ENCODE peak calls at places on chromosomes 4 and X, in eight cellular contexts. L is CD4-positive, alpha-beta T cell; I is kidney epithelial cell; O is pons; V is fibroblast of mammary gland; Z is progenitor cell of endocrine pancreas; X is fibroblast of pulmonary artery; S is endothelial cell of umbilical vein. D is an unnamed sample.

GRCh38 chrX:153551135-153551534 is 33.7 kb downstream of the ATP2B3 start:
- DNase-seq in L (no peak), I (no peak), O (no peak), V (peak; percentile 55), Z (no peak), X (peak; percentile 29), S (no peak), D (no peak)

GRCh38 chr4:159549092-159549491 is 446.2 kb downstream of the RAPGEF2 start:
- DNase-seq in L (no peak), I (no peak), O (no peak), V (peak; percentile 44), Z (no peak), X (no peak), S (no peak), D (no peak)

GRCh38 chr4:34417160-34417559 is 1827.2 kb downstream of the ARAP2 start:
- DNase-seq in L (no peak), I (no peak), O (no peak), V (peak; percentile 17), Z (no peak), X (no peak), S (no peak), D (no peak)

GRCh38 chrX:13064599-13065143 is 20.3 kb upstream of the FAM9C start:
- DNase-seq in L (no peak), I (no peak), O (peak; percentile 11), V (peak; percentile 94), Z (no peak), X (peak; percentile 77), S (no peak), D (no peak)

GRCh38 chrX:65874110-65874509 is 165.8 kb downstream of the VSIG4 start:
- DNase-seq in L (no peak), I (no peak), O (no peak), V (no peak), Z (no peak), X (no peak), S (no peak), D (no peak)

GRCh38 chrX:79138658-79139241 is 5.7 kb upstream of the GPR174 start:
- DNase-seq in L (no peak), I (no peak), O (no peak), V (no peak), Z (no peak), X (no peak), S (no peak), D (no peak)

GRCh38 chrX:65668362-65669310 is 1.2 kb downstream of the MSN start:
- DNase-seq in L (peak; percentile 45), I (no peak), O (peak; percentile 55), V (peak; percentile 81), Z (no peak), X (peak; percentile 83), S (peak; percentile 69), D (no peak)

GRCh38 chr4:21469438-21470032 is 479.0 kb downstream of the KCNIP4 start:
- DNase-seq in L (no peak), I (no peak), O (peak; percentile 29), V (peak; percentile 30), Z (no peak), X (peak; percentile 37), S (peak; percentile 40), D (no peak)

GRCh38 chrX:119118780-119119395 is 8.7 kb downstream of the KIAA1210 start:
- DNase-seq in L (peak; percentile 20), I (no peak), O (peak; percentile 37), V (peak; percentile 60), Z (peak; percentile 29), X (peak; percentile 60), S (peak; percentile 60), D (peak; percentile 11)

GRCh38 chr4:15690020-15690809 is 8.6 kb downstream of the FAM200B start:
- DNase-seq in L (no peak), I (peak; percentile 88), O (no peak), V (peak; percentile 81), Z (no peak), X (peak; percentile 97), S (peak; percentile 68), D (no peak)

GRCh38 chr4:106495498-106495897 is 126.9 kb upstream of the GIMD1 start:
- DNase-seq in L (no peak), I (no peak), O (no peak), V (peak; percentile 89), Z (no peak), X (peak; percentile 18), S (no peak), D (no peak)

GRCh38 chr4:189176002-189176401 is 764.7 kb upstream of the FRG1 start:
- DNase-seq in L (no peak), I (no peak), O (no peak), V (no peak), Z (no peak), X (no peak), S (no peak), D (no peak)

GRCh38 chrX:148611993-148612392 is 111.6 kb downstream of the AFF2 start:
- DNase-seq in L (no peak), I (no peak), O (no peak), V (no peak), Z (no peak), X (no peak), S (no peak), D (no peak)

GRCh38 chrX:105191878-105192277 is 28.6 kb downstream of the TEX13A start:
- DNase-seq in L (no peak), I (no peak), O (no peak), V (peak; percentile 23), Z (no peak), X (peak; percentile 10), S (peak; percentile 1), D (no peak)

GRCh38 chr4:189088783-189089182 is 851.9 kb upstream of the FRG1 start:
- DNase-seq in L (no peak), I (no peak), O (no peak), V (no peak), Z (no peak), X (no peak), S (no peak), D (no peak)

GRCh38 chr4:18538121-18538520 is 516.6 kb upstream of the LCORL start:
- DNase-seq in L (no peak), I (no peak), O (no peak), V (no peak), Z (no peak), X (no peak), S (no peak), D (no peak)

GRCh38 chr4:6576512-6576911 is 1.5 kb downstream of the MAN2B2 start:
- DNase-seq in L (no peak), I (no peak), O (no peak), V (no peak), Z (no peak), X (no peak), S (no peak), D (no peak)

GRCh38 chr4:29046166-29046565 is 1674.0 kb upstream of the PCDH7 start:
- DNase-seq in L (no peak), I (no peak), O (peak; percentile 80), V (peak; percentile 57), Z (no peak), X (peak; percentile 58), S (no peak), D (no peak)

GRCh38 chr4:10204401-10205058 is 87.9 kb upstream of the WDR1 start:
- DNase-seq in L (no peak), I (no peak), O (peak; percentile 0), V (peak; percentile 29), Z (no peak), X (peak; percentile 33), S (no peak), D (no peak)

GRCh38 chrX:100615015-100615414 is 21.6 kb downstream of the TSPAN6 start:
- DNase-seq in L (no peak), I (no peak), O (no peak), V (peak; percentile 75), Z (no peak), X (peak; percentile 78), S (peak; percentile 74), D (no peak)

GRCh38 chr4:4761128-4761991 is 98.1 kb upstream of the MSX1 start:
- DNase-seq in L (no peak), I (no peak), O (peak; percentile 85), V (peak; percentile 4), Z (no peak), X (no peak), S (no peak), D (no peak)

GRCh38 chr4:25509656-25510055 is 132.6 kb downstream of the ANAPC4 start:
- DNase-seq in L (no peak), I (no peak), O (no peak), V (peak; percentile 15), Z (no peak), X (no peak), S (no peak), D (no peak)

GRCh38 chr4:79025170-79025569 is 85.9 kb upstream of the PAQR3 start:
- DNase-seq in L (no peak), I (no peak), O (no peak), V (no peak), Z (no peak), X (no peak), S (no peak), D (no peak)

GRCh38 chr4:122167369-122167768 is 15.2 kb downstream of the BLTP1 start:
- DNase-seq in L (no peak), I (no peak), O (no peak), V (no peak), Z (no peak), X (no peak), S (no peak), D (no peak)

GRCh38 chr4:80005863-80006262 is 67.2 kb downstream of the ANTXR2 start:
- DNase-seq in L (no peak), I (no peak), O (no peak), V (no peak), Z (no peak), X (peak; percentile 29), S (peak; percentile 38), D (no peak)

GRCh38 chr4:6640292-6641163 is at the start of gene MRFAP1:
- DNase-seq in L (peak; percentile 93), I (peak; percentile 69), O (peak; percentile 89), V (peak; percentile 92), Z (peak; percentile 85), X (peak; percentile 96), S (peak; percentile 96), D (peak; percentile 65)

GRCh38 chrX:19342331-19342906 is 1.3 kb upstream of the PDHA1 start:
- DNase-seq in L (no peak), I (no peak), O (peak; percentile 23), V (no peak), Z (no peak), X (no peak), S (no peak), D (no peak)

GRCh38 chrX:10239611-10240064 is 82.9 kb downstream of the CLCN4 start:
- DNase-seq in L (no peak), I (no peak), O (no peak), V (peak; percentile 83), Z (no peak), X (no peak), S (no peak), D (no peak)

GRCh38 chrX:54029543-54030143 is 14.6 kb downstream of the PHF8 start:
- DNase-seq in L (no peak), I (no peak), O (no peak), V (no peak), Z (no peak), X (no peak), S (no peak), D (no peak)

GRCh38 chrX:45145492-45146215 is 55.0 kb downstream of the DIPK2B start:
- DNase-seq in L (no peak), I (no peak), O (no peak), V (no peak), Z (no peak), X (no peak), S (no peak), D (no peak)

GRCh38 chr4:11424000-11424399 is 4.7 kb downstream of the HS3ST1 start:
- DNase-seq in L (no peak), I (no peak), O (no peak), V (no peak), Z (no peak), X (peak; percentile 76), S (peak; percentile 38), D (no peak)

GRCh38 chrX:151735219-151735618 is 673 bp downstream of the CNGA2 start:
- DNase-seq in L (no peak), I (no peak), O (no peak), V (no peak), Z (no peak), X (no peak), S (no peak), D (no peak)

GRCh38 chrX:32591589-32591988 is 619.8 kb downstream of the DMD start:
- DNase-seq in L (no peak), I (no peak), O (no peak), V (no peak), Z (no peak), X (no peak), S (no peak), D (no peak)

GRCh38 chr4:164956766-164957643 is 20.5 kb downstream of the TRIM61 start:
- DNase-seq in L (peak; percentile 76), I (peak; percentile 45), O (peak; percentile 82), V (peak; percentile 64), Z (peak; percentile 69), X (peak; percentile 64), S (peak; percentile 12), D (peak; percentile 67)